ENCODE peak calls at places on chromosomes 5 and 9, in ten cellular contexts. M is PC-3; X is mucosa of descending colon; Y is gastrocnemius medialis; Q is psoas muscle; J is CD4-positive, CD25-positive, alpha-beta regulatory T cell; F is pancreas; I is lung; H is right lobe of liver; E is body of pancreas. K is an unnamed sample.

GRCh38 chr5:139650031-139650688 is 2.0 kb downstream of the CXXC5 start:
- ATAC-seq in M (no peak), X (no peak), Y (no peak), Q (no peak), J (no peak), F (no peak), I (no peak), H (no peak), E (no peak), K (no peak)

GRCh38 chr9:92439921-92440750 is 15.9 kb upstream of the OMD start:
- ATAC-seq in M (peak), X (no peak), Y (peak), Q (peak), J (no peak), F (no peak), I (no peak), H (no peak), E (no peak), K (no peak)

GRCh38 chr5:43563321-43563720 is 6.4 kb upstream of the PAIP1 start:
- ATAC-seq in M (no peak), X (no peak), Y (no peak), Q (no peak), J (no peak), F (no peak), I (no peak), H (no peak), E (no peak), K (peak)

GRCh38 chr5:154745349-154745748 is 9.8 kb upstream of the LARP1 start:
- ATAC-seq in M (no peak), X (no peak), Y (no peak), Q (no peak), J (no peak), F (no peak), I (no peak), H (no peak), E (no peak), K (no peak)

GRCh38 chr9:108953983-108954574 is 19.9 kb downstream of the ABITRAM start:
- ATAC-seq in M (no peak), X (no peak), Y (no peak), Q (no peak), J (no peak), F (no peak), I (no peak), H (peak), E (peak), K (no peak)

GRCh38 chr9:110464321-110464720 is 115.2 kb downstream of the SVEP1 start:
- ATAC-seq in M (no peak), X (peak), Y (no peak), Q (no peak), J (no peak), F (no peak), I (no peak), H (no peak), E (no peak), K (no peak)

GRCh38 chr9:93589688-93590087 is 13.3 kb downstream of the PHF2 start:
- ATAC-seq in M (no peak), X (no peak), Y (no peak), Q (no peak), J (no peak), F (peak), I (no peak), H (peak), E (peak), K (no peak)

GRCh38 chr5:180824630-180825476 is 22.2 kb upstream of the MGAT1 start:
- ATAC-seq in M (no peak), X (no peak), Y (no peak), Q (no peak), J (no peak), F (no peak), I (no peak), H (no peak), E (no peak), K (no peak)

GRCh38 chr5:72281430-72281763 is 38.6 kb downstream of the MRPS27 start:
- ATAC-seq in M (no peak), X (no peak), Y (no peak), Q (no peak), J (no peak), F (no peak), I (no peak), H (no peak), E (no peak), K (no peak)

GRCh38 chr5:83249156-83249555 is 171.8 kb downstream of the XRCC4 start:
- ATAC-seq in M (no peak), X (no peak), Y (no peak), Q (no peak), J (no peak), F (no peak), I (no peak), H (no peak), E (no peak), K (no peak)

GRCh38 chr9:133759946-133760345 is 21.8 kb upstream of the SARDH start:
- ATAC-seq in M (no peak), X (no peak), Y (no peak), Q (no peak), J (no peak), F (peak), I (no peak), H (no peak), E (no peak), K (no peak)

GRCh38 chr9:113715086-113715485 is 161.0 kb upstream of the ZNF618 start:
- ATAC-seq in M (no peak), X (no peak), Y (no peak), Q (no peak), J (no peak), F (no peak), I (no peak), H (no peak), E (no peak), K (no peak)

GRCh38 chr5:163105456-163105855 is 331.9 kb upstream of the CCNG1 start:
- ATAC-seq in M (peak), X (no peak), Y (no peak), Q (no peak), J (no peak), F (no peak), I (no peak), H (no peak), E (no peak), K (no peak)

GRCh38 chr9:71920456-71921189 is 9.2 kb downstream of the C9orf85 start:
- ATAC-seq in M (no peak), X (no peak), Y (no peak), Q (no peak), J (no peak), F (no peak), I (no peak), H (no peak), E (no peak), K (no peak)

GRCh38 chr9:33787839-33788238 is 7.5 kb upstream of the PRSS3 start:
- ATAC-seq in M (no peak), X (peak), Y (peak), Q (peak), J (no peak), F (peak), I (no peak), H (peak), E (peak), K (no peak)

GRCh38 chr9:99967457-99967856 is 61.0 kb downstream of the STX17 start:
- ATAC-seq in M (no peak), X (no peak), Y (no peak), Q (no peak), J (no peak), F (no peak), I (no peak), H (no peak), E (no peak), K (no peak)

GRCh38 chr9:28915256-28915930 is 1342.1 kb upstream of the C9orf72 start:
- ATAC-seq in M (peak), X (peak), Y (no peak), Q (no peak), J (no peak), F (no peak), I (no peak), H (no peak), E (no peak), K (no peak)

GRCh38 chr9:123926986-123927385 is 2.9 kb downstream of the DENND1A start:
- ATAC-seq in M (no peak), X (no peak), Y (no peak), Q (no peak), J (no peak), F (no peak), I (no peak), H (no peak), E (no peak), K (no peak)
- H3K4me3 ChIP-seq in M (no peak), X (no peak), Y (no peak), Q (no peak), J (no peak), F (no peak), I (no peak), H (no peak), E (no peak), K (no peak)

GRCh38 chr5:81230429-81230828 is 2.7 kb upstream of the CKMT2 start:
- ATAC-seq in M (no peak), X (no peak), Y (no peak), Q (no peak), J (no peak), F (no peak), I (no peak), H (no peak), E (no peak), K (no peak)

GRCh38 chr5:81234299-81234698 is 1.2 kb downstream of the CKMT2 start:
- ATAC-seq in M (no peak), X (no peak), Y (peak), Q (peak), J (no peak), F (no peak), I (no peak), H (no peak), E (no peak), K (no peak)

GRCh38 chr5:81234801-81235200 is 1.7 kb downstream of the CKMT2 start:
- ATAC-seq in M (no peak), X (no peak), Y (no peak), Q (peak), J (no peak), F (no peak), I (no peak), H (no peak), E (no peak), K (no peak)

GRCh38 chr5:81233080-81233634 is at the start of gene CKMT2:
- ATAC-seq in M (no peak), X (peak), Y (peak), Q (peak), J (no peak), F (peak), I (peak), H (peak), E (peak), K (peak)

DNA sequence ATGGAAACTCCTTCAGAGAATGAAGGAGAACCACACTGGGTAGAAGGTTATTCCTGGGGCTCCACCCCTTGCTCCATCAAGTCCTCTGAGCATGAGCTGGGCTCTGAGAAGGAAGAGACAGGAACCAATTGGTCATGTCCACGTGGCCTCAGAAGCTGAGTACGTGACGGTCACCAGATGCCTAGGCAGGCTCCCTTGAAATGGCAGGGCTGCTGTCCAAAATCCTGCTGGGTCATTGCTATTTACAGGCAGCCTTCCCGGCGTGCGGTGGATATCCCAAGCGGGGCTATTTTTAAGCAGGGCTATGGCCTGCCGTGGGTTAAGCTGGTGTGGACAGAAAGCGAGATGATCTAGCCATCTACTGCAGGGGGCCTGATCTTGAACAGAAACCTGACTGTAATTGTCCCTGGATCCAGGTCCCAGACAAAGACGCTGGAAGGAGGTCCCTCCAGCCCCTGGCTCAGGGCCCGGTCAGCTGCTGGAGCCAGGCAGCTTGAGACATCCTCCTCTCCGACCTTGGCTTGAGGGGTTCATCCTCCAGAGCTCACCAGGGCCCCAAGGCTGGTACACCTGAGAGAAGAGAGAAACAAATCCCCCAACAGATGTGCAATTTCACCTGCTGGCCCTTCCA is 558 bp upstream of the CKMT2 start:
- ATAC-seq in M (no peak), X (no peak), Y (peak), Q (peak), J (no peak), F (peak), I (peak), H (peak), E (peak), K (peak)
- H3K4me3 ChIP-seq in M (no peak), X (no peak), Y (peak), Q (peak), J (no peak), F (peak), I (no peak), H (peak), E (no peak), K (peak)

DNA sequence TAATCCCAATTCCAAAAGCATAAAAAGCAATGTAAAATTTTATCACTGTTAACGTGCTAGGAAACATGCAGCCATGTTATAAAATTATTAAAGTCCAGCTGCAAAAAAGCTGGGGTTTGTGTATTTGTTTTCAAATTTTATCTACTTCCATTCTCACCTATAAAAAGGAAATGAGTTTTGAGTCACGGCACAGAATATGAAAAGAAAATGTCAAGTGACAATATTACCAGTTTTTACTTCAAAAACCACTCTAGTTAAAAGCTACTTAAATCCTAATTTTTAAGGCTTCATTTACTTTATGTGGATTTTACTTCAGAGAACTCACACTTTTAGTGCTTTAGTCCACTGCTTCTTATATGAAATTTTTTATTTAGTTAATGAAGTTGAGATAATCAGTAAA is 72.7 kb upstream of the IFNE start:
- ATAC-seq in M (no peak), X (no peak), Y (no peak), Q (no peak), J (no peak), F (no peak), I (no peak), H (no peak), E (no peak), K (no peak)
- H3K4me3 ChIP-seq in M (peak), X (no peak), Y (no peak), Q (no peak), J (no peak), F (no peak), I (no peak), H (no peak), E (no peak), K (no peak)

DNA sequence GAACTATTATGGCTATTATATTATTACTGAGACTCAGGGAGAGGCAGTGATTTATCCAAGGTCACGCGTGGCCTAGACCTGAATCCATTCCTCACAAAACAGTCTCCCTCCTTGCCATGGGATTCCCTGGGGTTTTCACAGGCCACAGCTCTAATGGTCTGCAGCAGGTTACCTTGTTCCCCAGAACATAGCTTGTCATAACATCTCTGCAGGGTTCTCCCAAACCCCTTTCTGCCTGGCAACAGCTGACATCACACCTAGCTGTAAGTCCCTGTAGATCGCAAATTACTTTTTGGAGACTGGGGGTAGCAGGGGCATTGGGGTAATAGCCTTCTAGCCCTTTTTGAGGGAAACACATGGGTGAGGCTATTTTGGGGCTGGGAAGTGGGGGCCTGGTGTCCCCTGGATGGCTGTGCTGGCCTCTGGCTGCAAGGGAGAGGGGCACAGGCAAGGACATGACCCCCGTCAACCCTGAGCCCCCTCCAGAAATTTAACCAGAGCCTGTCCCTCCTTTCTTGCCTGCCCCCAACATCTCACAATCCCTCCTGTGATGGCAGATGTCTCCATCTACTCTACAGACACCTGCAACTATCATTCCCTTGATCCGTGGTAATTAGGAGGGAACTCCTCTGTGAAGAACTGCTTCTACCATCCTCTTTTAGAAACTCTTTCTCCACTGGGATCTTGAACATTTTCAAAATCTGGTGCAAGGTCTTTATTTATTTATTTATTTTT is 1.3 kb downstream of the CD74 start:
- ATAC-seq in M (no peak), X (peak), Y (no peak), Q (no peak), J (no peak), F (no peak), I (peak), H (no peak), E (no peak), K (no peak)
- H3K4me3 ChIP-seq in M (no peak), X (no peak), Y (peak), Q (peak), J (peak), F (peak), I (peak), H (peak), E (no peak), K (peak)

GRCh38 chr9:38312406-38312805 is 80.1 kb upstream of the ALDH1B1 start:
- ATAC-seq in M (no peak), X (no peak), Y (no peak), Q (no peak), J (no peak), F (no peak), I (no peak), H (no peak), E (no peak), K (no peak)

GRCh38 chr9:38306899-38307298 is 85.6 kb upstream of the ALDH1B1 start:
- ATAC-seq in M (no peak), X (no peak), Y (no peak), Q (no peak), J (no peak), F (no peak), I (no peak), H (no peak), E (no peak), K (no peak)

GRCh38 chr9:38311382-38312270 is 80.9 kb upstream of the ALDH1B1 start:
- ATAC-seq in M (no peak), X (peak), Y (no peak), Q (no peak), J (no peak), F (no peak), I (no peak), H (no peak), E (no peak), K (peak)

GRCh38 chr9:38308136-38308535 is 84.4 kb upstream of the ALDH1B1 start:
- ATAC-seq in M (no peak), X (no peak), Y (no peak), Q (no peak), J (no peak), F (no peak), I (no peak), H (no peak), E (no peak), K (no peak)

GRCh38 chr9:38309324-38310195 is 82.9 kb upstream of the ALDH1B1 start:
- ATAC-seq in M (no peak), X (no peak), Y (no peak), Q (no peak), J (no peak), F (peak), I (no peak), H (no peak), E (peak), K (no peak)
- H3K4me3 ChIP-seq in M (no peak), X (no peak), Y (no peak), Q (no peak), J (no peak), F (no peak), I (no peak), H (no peak), E (no peak), K (no peak)

DNA sequence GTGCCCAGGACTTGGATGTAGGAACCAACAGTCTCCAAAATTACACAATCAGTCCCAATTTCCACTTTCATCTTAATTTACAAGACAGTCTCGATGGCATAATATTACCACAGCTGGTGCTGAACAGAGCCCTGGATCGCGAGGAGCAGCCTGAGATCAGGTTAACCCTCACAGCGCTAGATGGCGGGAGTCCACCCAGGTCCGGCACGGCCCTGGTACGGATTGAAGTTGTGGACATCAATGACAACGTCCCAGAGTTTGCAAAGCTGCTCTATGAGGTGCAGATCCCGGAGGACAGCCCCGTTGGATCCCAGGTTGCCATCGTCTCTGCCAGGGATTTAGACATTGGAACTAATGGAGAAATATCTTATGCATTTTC is 837 bp downstream of the PCDHB2 start:
- ATAC-seq in M (peak), X (no peak), Y (no peak), Q (no peak), J (no peak), F (no peak), I (no peak), H (no peak), E (no peak), K (no peak)
- H3K4me3 ChIP-seq in M (peak), X (no peak), Y (no peak), Q (peak), J (no peak), F (peak), I (no peak), H (no peak), E (no peak), K (no peak)

GRCh38 chr5:143396353-143396940 is 7.0 kb downstream of the NR3C1 start:
- ATAC-seq in M (no peak), X (no peak), Y (no peak), Q (no peak), J (no peak), F (no peak), I (no peak), H (no peak), E (no peak), K (no peak)

GRCh38 chr5:143398053-143398355 is 5.5 kb downstream of the NR3C1 start:
- ATAC-seq in M (no peak), X (no peak), Y (no peak), Q (no peak), J (no peak), F (no peak), I (no peak), H (no peak), E (no peak), K (no peak)

GRCh38 chr5:143393516-143393915 is 10.0 kb downstream of the NR3C1 start:
- ATAC-seq in M (no peak), X (no peak), Y (peak), Q (peak), J (no peak), F (no peak), I (no peak), H (no peak), E (no peak), K (no peak)

GRCh38 chr5:143397302-143398052 is 6.0 kb downstream of the NR3C1 start:
- ATAC-seq in M (no peak), X (no peak), Y (no peak), Q (no peak), J (no peak), F (no peak), I (no peak), H (no peak), E (no peak), K (no peak)

GRCh38 chr5:143395638-143396352 is 7.7 kb downstream of the NR3C1 start:
- ATAC-seq in M (peak), X (no peak), Y (no peak), Q (no peak), J (no peak), F (no peak), I (no peak), H (no peak), E (no peak), K (no peak)
- H3K4me3 ChIP-seq in M (peak), X (no peak), Y (peak), Q (peak), J (peak), F (no peak), I (no peak), H (no peak), E (no peak), K (peak)

GRCh38 chr9:136712690-136713554 is 550 bp downstream of the DIPK1B start:
- ATAC-seq in M (peak), X (peak), Y (no peak), Q (no peak), J (no peak), F (no peak), I (no peak), H (peak), E (no peak), K (no peak)
- H3K4me3 ChIP-seq in M (peak), X (no peak), Y (peak), Q (peak), J (no peak), F (peak), I (peak), H (peak), E (peak), K (peak)

GRCh38 chr9:36036253-36036779 is 397 bp upstream of the RECK start:
- ATAC-seq in M (no peak), X (no peak), Y (no peak), Q (no peak), J (no peak), F (no peak), I (no peak), H (no peak), E (no peak), K (no peak)
- H3K4me3 ChIP-seq in M (peak), X (peak), Y (peak), Q (peak), J (peak), F (peak), I (no peak), H (peak), E (peak), K (peak)

K was measured in gastroesophageal sphincter.